ENCODE peak calls at places on chromosome 19, in four cellular contexts. B is IMR-90; E is CD8-positive, alpha-beta memory T cell; S is hippocampal formation. Z is an unnamed sample.

GRCh38 chr19:13128583-13128982 is 10.5 kb downstream of the NACC1 start:
- DNase-seq in B (no peak), E (no peak), S (no peak), Z (no peak)

GRCh38 chr19:35901854-35902661 is at the start of gene HCST:
- DNase-seq in E (peak), B (peak), S (no peak), Z (no peak)

GRCh38 chr19:5789886-5790572 is 934 bp downstream of the DUS3L start:
- DNase-seq in B (no peak), S (no peak), E (no peak), Z (no peak)

GRCh38 chr19:55484571-55485438 is at the start of gene NAT14:
- DNase-seq in B (peak), S (peak), E (peak), Z (peak)

GRCh38 chr19:343941-344624 is 513 bp downstream of the MIER2 start:
- DNase-seq in S (no peak), E (peak), B (no peak), Z (no peak)

GRCh38 chr19:2168619-2169424 is 5.1 kb downstream of the DOT1L start:
- DNase-seq in B (peak), S (peak), E (peak), Z (peak)

GRCh38 chr19:14871619-14872230 is 14.2 kb downstream of the OR7A17 start:
- DNase-seq in S (no peak), B (peak), E (no peak), Z (no peak)

GRCh38 chr19:50461066-50461875 is 15.0 kb upstream of the EMC10 start:
- DNase-seq in E (peak), B (peak), S (peak), Z (no peak)

GRCh38 chr19:56367829-56368711 is 25.3 kb downstream of the ZNF582 start:
- DNase-seq in E (peak), S (peak), B (peak), Z (peak)

GRCh38 chr19:50719566-50719965 is at the start of gene SHANK1:
- DNase-seq in E (no peak), B (peak), S (no peak), Z (no peak)

GRCh38 chr19:15466851-15467733 is 2.7 kb upstream of the RASAL3 start:
- DNase-seq in E (peak), S (no peak), B (peak), Z (no peak)

GRCh38 chr19:51921949-51922348 is 5.3 kb upstream of the ZNF613 start:
- DNase-seq in B (no peak), S (no peak), E (no peak), Z (no peak)

GRCh38 chr19:49427855-49428546 is 2.8 kb downstream of the GFY start:
- DNase-seq in S (no peak), B (no peak), E (peak), Z (no peak)

Z was measured in amygdala.